ENCODE peak calls at places on chromosomes 13 and 19, in four cellular contexts. I is AG04450, F is psoas muscle, Z is GM23338. W is an unnamed sample.

GRCh38 chr13:105572401-105572800 is 963.1 kb downstream of the EFNB2 start:
- DNase-seq in I (no peak), F (no peak), Z (no peak), W (peak)

GRCh38 chr19:17264641-17264979 is at the start of gene USHBP1:
- DNase-seq in I (no peak), F (peak), Z (peak), W (no peak)

GRCh38 chr13:107847406-107847805 is 367.9 kb downstream of the LIG4 start:
- DNase-seq in I (no peak), F (no peak), Z (peak), W (no peak)

GRCh38 chr19:8641908-8642547 is 11.6 kb downstream of the NFILZ start:
- DNase-seq in I (no peak), F (no peak), Z (peak), W (no peak)

GRCh38 chr19:7478843-7479227 is 10.0 kb downstream of the PEX11G start:
- DNase-seq in I (no peak), F (no peak), Z (no peak), W (no peak)

GRCh38 chr19:38049105-38049649 is 142.2 kb downstream of the SIPA1L3 start:
- DNase-seq in I (no peak), F (no peak), Z (no peak), W (no peak)

GRCh38 chr19:13765395-13766094 is 1.2 kb downstream of the MRI1 start:
- DNase-seq in I (no peak), F (no peak), Z (peak), W (no peak)

GRCh38 chr19:56705939-56706338 is 34.4 kb upstream of the ZNF835 start:
- DNase-seq in I (no peak), F (no peak), Z (no peak), W (no peak)

GRCh38 chr13:77872995-77873394 is 45.6 kb downstream of the EDNRB start:
- DNase-seq in I (no peak), F (no peak), Z (no peak), W (no peak)

GRCh38 chr13:27966641-27967202 is 2.4 kb downstream of the CDX2 start:
- DNase-seq in I (no peak), F (no peak), Z (peak), W (no peak)

GRCh38 chr13:73331556-73331955 is 272.8 kb downstream of the KLF5 start:
- DNase-seq in I (no peak), F (no peak), Z (no peak), W (no peak)

GRCh38 chr13:37627428-37627827 is 28.9 kb upstream of the POSTN start:
- DNase-seq in I (no peak), F (no peak), Z (no peak), W (no peak)

GRCh38 chr19:12450817-12451216 is 10.0 kb upstream of the ZNF443 start:
- DNase-seq in I (no peak), F (no peak), Z (no peak), W (no peak)

GRCh38 chr19:9958451-9958850 is 22.1 kb upstream of the OLFM2 start:
- DNase-seq in I (peak), F (no peak), Z (no peak), W (no peak)

GRCh38 chr19:46716013-46716671 is 772 bp downstream of the PRKD2 start:
- DNase-seq in I (no peak), F (no peak), Z (peak), W (no peak)

GRCh38 chr19:37564624-37565369 is 29.8 kb downstream of the ZNF571 start:
- DNase-seq in I (no peak), F (no peak), Z (peak), W (no peak)

GRCh38 chr13:24138911-24139310 is 21.6 kb upstream of the SPATA13 start:
- DNase-seq in I (no peak), F (no peak), Z (no peak), W (no peak)

GRCh38 chr19:51751655-51752054 is at the start of gene FPR1:
- DNase-seq in I (no peak), F (no peak), Z (no peak), W (no peak)

GRCh38 chr13:45879666-45880065 is 28.1 kb upstream of the SIAH3 start:
- DNase-seq in I (no peak), F (peak), Z (peak), W (no peak)

GRCh38 chr19:1020868-1021425 is at the start of gene TMEM259:
- DNase-seq in I (peak), F (peak), Z (peak), W (peak)
- TF ChIP-seq CTCF in I (no peak), F (no peak), Z (no peak), W (no peak)

DNA sequence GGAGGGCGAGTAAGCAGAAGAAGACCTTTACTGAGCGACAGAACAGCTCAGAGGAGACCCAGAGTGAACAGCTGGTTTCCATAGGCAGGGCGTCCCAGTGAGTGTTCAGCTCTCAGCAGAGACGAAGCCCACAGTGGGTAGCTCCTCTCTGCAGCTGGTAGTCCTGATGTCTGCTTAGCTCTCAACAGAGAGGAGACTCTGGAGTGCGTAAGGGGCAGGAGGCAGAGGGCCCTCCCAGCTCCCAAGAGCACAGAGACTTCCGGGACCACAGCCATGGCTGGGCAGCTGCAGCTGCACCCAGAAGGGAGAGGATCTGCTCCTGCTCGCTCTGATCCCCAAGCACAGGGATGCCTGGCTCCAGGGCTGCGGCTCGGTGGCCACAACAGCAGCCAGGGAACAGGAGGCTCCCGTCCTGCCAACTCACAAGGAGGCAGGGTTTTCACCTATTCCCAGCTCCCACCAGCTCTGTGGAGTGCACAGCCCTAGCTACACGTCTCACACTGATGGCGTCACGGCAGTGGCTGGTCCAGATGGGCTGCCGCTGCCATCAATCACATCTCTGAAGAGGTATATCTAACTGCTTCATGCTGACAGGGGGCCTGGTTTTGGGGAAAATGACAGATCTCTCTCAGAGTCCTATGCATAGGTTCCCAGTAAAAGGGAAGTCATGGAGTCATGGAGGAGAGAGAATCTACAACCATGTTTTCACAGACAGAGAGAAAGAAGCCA is 2660.1 kb upstream of the PCDH20 start:
- DNase-seq in I (no peak), F (no peak), Z (no peak), W (no peak)
- H3K4me3 ChIP-seq in I (no peak), F (no peak), Z (no peak), W (no peak)

GRCh38 chr13:33707449-33707848 is 110.5 kb upstream of the RFC3 start:
- DNase-seq in I (no peak), F (no peak), Z (no peak), W (no peak)

GRCh38 chr13:33711441-33711840 is 106.5 kb upstream of the RFC3 start:
- DNase-seq in I (no peak), F (no peak), Z (no peak), W (no peak)

GRCh38 chr13:33710924-33711323 is 107.0 kb upstream of the RFC3 start:
- DNase-seq in I (no peak), F (no peak), Z (no peak), W (no peak)
- TF ChIP-seq CTCF in I (no peak), F (no peak), Z (no peak), W (no peak)

GRCh38 chr19:4636761-4637160 is 2.6 kb upstream of the TNFAIP8L1 start:
- DNase-seq in I (no peak), F (no peak), Z (peak), W (no peak)
- H3K4me3 ChIP-seq in I (no peak), F (peak), Z (peak), W (peak)

DNA sequence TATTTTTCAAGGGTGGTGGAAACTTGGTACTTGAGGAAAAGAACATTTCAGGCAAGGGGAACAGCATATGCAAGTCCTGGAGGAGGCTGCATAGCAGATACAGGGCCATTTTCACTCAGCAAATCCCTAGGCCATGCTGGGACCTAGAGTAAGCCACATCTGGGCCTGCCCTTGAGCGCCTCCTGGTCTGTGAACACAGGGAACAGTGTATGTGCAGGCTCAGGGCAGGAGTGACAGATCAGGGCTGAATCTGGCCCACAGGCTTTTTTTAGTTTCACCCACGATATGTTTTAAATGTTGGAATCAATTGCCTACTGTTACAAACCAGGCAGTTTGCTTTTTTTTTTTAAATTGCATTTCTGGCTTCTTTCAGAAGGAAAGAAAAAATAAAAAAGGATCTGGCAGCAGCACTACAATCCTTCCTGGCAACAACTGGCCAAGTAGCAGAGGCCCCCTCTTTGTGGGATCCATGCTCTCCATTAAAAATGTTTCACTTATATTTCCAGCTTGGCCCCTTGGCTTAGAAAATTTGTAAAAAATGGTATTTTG is 1.4 kb upstream of the TMEM145 start:
- DNase-seq in I (no peak), F (no peak), Z (peak), W (no peak)
- TF ChIP-seq CTCF in I (no peak), F (no peak), Z (peak), W (peak)